ENCODE peak calls at places on chromosomes 4 and X, in seven cellular contexts. I, T, A, Y, R, G and U are unnamed samples.

GRCh38 chr4:153151535-153152452 is 52.4 kb upstream of the TRIM2 start:
- DNase-seq in I (no peak), A (peak), R (peak), G (peak), Y (no peak), T (peak), U (peak)

GRCh38 chr4:829761-830655 is 4.1 kb upstream of the CPLX1 start:
- DNase-seq in I (no peak), A (no peak), R (no peak), T (no peak), G (no peak), Y (no peak), U (no peak)

GRCh38 chrX:129040124-129040523 is 483.2 kb downstream of the SMARCA1 start:
- DNase-seq in I (no peak), T (no peak), Y (no peak), A (no peak), R (no peak), G (no peak), U (no peak)

GRCh38 chr4:36255575-36255974 is 11.3 kb upstream of the ARAP2 start:
- DNase-seq in I (no peak), Y (no peak), A (no peak), R (no peak), G (no peak), T (no peak), U (no peak)

GRCh38 chr4:85806346-85806745 is 331.4 kb downstream of the ARHGAP24 start:
- DNase-seq in T (no peak), Y (no peak), G (no peak), R (no peak), I (no peak), A (no peak), U (no peak)

GRCh38 chr4:73864365-73864764 is 4.8 kb upstream of the CXCL1 start:
- DNase-seq in I (no peak), R (peak), A (no peak), Y (no peak), G (peak), T (peak), U (no peak)

GRCh38 chrX:6432211-6432610 is 102.7 kb downstream of the VCX3A start:
- DNase-seq in T (no peak), Y (no peak), R (no peak), G (no peak), I (no peak), A (no peak), U (no peak)

GRCh38 chrX:85504381-85504780 is 124.9 kb upstream of the POF1B start:
- DNase-seq in A (no peak), Y (no peak), R (no peak), G (no peak), T (no peak), I (no peak), U (no peak)

GRCh38 chr4:86054676-86055075 is 305.2 kb downstream of the MAPK10 start:
- DNase-seq in I (no peak), Y (no peak), R (no peak), A (no peak), G (no peak), T (no peak), U (no peak)

GRCh38 chr4:126807132-126807531 is 825.6 kb upstream of the INTU start:
- DNase-seq in I (no peak), R (no peak), T (peak), A (no peak), G (no peak), Y (no peak), U (no peak)

GRCh38 chr4:100391913-100392312 is 125.9 kb downstream of the EMCN start:
- DNase-seq in R (no peak), G (no peak), T (peak), A (no peak), Y (no peak), I (no peak), U (no peak)

DNA sequence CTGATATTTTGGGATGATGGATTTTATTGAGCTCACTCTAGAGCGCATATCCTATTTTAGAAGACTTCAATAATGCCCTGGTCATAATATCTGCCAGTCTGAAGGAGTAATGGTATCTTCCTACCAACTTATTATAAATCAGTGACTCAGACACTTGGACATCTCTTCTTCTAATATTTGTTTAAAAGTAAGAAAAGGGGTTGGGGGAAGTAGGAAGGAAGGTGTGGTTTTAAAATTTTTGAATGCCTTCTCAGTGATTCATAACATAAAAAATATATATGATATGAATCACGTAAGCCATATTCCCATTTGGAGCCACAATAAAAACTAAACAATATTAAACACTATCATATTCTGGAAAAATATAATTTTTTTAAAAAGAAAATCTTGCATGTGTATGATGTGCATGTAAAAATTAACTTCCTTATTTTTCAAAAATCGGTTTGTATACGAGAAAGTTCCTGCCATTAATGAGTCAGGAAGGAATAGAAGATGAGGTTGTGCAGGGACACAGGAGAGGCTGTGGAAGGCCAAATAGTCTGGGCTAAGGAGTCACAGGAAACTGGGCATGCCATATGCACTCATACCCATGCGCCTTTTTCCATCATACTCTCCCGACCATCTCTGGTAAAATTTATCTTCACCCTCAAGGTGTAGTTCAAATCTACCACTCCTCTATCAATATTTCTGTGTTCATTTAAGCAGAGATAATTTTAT is 286.5 kb downstream of the EPHA5 start:
- DNase-seq in T (peak), Y (no peak), A (no peak), G (no peak), I (no peak), R (no peak), U (no peak)
- H3K27ac ChIP-seq in T (no peak), Y (no peak), A (no peak), G (no peak), I (no peak), R (no peak), U (no peak)

DNA sequence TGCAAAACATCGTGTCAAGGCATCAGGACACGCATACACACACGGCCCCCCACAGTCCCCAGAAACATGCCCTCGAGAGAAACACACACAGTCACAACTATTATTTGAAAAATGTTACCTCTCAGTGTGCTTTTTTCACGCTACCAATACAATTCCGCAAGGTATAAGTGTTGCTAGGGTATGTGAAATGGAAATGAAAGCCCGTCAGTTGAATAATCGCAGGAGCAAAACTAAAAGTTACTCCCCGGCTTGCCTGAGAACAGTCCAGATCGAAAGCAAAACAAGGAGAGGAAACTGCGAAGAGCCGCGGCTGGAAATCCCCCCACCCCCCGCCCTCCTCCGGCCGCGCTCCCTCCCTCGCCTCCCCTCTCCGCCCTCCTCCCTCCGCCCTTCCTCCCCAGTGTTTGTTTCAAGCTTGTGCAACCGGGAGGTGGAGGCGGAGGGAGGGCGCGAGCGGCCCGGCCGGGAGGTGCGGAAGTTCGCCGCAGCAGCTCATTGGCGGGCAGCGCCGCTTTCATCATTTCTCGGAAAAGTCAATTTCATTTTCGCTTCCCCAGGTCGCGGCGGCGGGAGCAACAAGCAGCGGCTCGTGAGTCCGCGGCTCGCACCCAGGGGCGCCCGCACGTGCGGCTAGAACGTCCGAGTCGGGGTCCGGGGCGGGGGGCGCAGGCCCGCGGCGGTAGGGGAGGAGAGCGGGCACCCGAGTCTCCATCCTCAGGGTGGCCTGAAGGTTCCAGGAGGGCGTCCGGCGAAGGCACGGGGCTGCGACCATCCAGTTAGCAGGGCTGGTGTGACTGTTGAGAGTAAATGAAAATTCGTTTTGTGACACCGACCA is at the start of gene IRF2:
- DNase-seq in R (peak), Y (peak), T (peak), G (peak), A (peak), I (peak), U (peak)
- TF ChIP-seq CTCF in R (no peak), Y (no peak), T (no peak), G (no peak), A (peak), I (no peak), U (no peak)

GRCh38 chr4:128452415-128452814 is 164.8 kb upstream of the PGRMC2 start:
- DNase-seq in I (no peak), G (no peak), A (no peak), R (no peak), Y (no peak), T (no peak), U (no peak)
- H3K27ac ChIP-seq in I (no peak), G (no peak), A (peak), R (no peak), Y (no peak), T (no peak), U (no peak)

DNA sequence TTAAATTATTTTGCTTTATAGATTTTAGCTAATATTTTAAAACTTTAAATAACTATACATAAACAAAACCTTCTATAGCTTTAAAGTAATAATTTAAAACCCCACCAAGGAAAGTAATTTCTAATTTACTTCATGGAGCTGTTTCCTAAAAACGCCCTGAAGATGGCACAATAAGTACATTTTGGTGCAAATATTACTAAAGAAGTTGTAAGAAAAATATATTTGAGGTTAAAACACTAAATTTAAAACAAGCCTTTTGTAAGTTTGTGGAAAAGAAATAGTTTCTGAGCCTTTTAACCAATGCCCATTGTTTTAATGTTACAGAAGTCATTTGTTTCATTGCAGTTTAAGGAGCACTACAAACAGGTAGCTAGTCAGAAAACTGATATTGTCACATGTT is 137.4 kb upstream of the AGA start:
- DNase-seq in Y (no peak), T (no peak), I (no peak), G (no peak), A (no peak), R (no peak), U (no peak)
- TF ChIP-seq CTCF in Y (no peak), T (peak), I (no peak), G (no peak), A (no peak), R (peak), U (no peak)

GRCh38 chr4:56374956-56375355 is 12.3 kb downstream of the AASDH start:
- DNase-seq in A (no peak), G (no peak), R (no peak), Y (no peak), I (no peak), T (no peak), U (no peak)
- H3K27ac ChIP-seq in A (no peak), G (peak), R (no peak), Y (no peak), I (no peak), T (no peak), U (no peak)

DNA sequence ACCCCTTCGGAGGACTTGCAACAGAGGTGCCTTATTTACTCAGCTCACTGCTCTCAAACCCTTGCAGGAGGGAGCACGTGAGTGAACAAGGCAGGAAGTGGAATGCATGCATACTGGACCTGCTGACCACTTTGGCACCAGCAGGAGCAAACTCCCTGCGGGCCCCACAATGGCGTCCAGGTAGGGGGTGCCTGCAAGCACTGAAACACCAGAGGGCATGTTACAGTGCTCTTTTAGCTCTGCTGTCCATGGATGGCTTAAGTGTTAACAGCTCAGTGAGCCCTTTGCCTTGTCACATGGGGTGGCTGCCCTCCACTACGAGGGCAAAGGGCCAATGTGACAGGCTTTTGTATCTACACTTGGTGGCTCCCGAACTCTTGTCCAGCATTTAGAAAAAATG is 199.5 kb upstream of the UGT8 start:
- DNase-seq in T (no peak), A (no peak), R (peak), G (no peak), Y (no peak), I (no peak), U (no peak)
- TF ChIP-seq CTCF in T (no peak), A (no peak), R (no peak), G (no peak), Y (no peak), I (no peak), U (no peak)

DNA sequence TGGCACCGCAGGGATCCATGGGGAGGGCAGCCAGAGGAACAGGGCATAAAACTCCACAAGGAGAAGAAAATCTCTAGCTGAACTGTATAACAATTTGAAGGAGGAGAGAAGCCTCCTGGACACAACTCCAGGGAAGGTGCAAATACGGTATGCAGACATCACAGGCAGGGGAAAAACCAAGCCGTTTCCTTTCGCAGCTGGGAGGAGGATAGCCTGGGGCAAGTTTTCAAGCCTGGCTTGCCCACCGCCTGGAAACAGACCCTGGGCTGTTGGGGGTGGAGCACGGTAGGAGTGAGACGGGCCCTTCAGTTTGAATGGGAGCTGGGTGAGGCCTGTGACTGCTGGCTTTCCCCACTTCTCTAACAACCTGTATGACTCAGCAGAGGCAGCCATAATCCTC is 43.4 kb upstream of the TAF9B start:
- DNase-seq in T (no peak), A (no peak), Y (no peak), G (no peak), R (no peak), I (no peak), U (no peak)
- H3K27ac ChIP-seq in T (no peak), A (no peak), Y (no peak), G (no peak), R (no peak), I (no peak), U (no peak)

GRCh38 chr4:107044170-107044569 is 8.1 kb upstream of the DKK2 start:
- DNase-seq in I (no peak), G (peak), R (no peak), A (no peak), Y (no peak), T (no peak), U (no peak)
- TF ChIP-seq CTCF in I (peak), G (peak), R (no peak), A (no peak), Y (no peak), T (peak), U (no peak)

DNA sequence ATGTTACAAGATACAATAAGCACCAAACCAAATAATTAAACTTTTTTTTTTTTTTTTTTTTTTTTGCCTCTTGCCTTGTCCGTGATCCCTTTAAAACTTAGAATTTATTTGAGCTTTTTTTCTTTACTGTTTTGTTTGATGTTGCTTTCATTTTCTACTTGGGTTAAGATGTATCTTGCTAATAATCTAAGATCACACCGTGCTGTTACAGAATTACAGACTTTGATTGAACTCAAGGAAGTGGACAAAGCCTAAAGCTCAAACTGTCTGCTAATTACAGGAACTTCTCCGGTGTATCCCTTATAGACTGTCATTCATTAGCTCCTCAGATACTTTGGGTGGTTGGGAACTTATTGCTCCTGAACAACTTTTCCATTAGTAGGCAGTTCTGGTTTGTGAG is 26.5 kb downstream of the STIM2 start:
- DNase-seq in R (no peak), A (no peak), I (no peak), T (no peak), Y (no peak), G (no peak), U (no peak)
- H3K27ac ChIP-seq in R (no peak), A (no peak), I (no peak), T (no peak), Y (no peak), G (no peak), U (no peak)